ENCODE peak calls at places on chromosome 1, in six cellular contexts. E is left cardiac atrium; M is astrocyte of the spinal cord; T is frontal cortex; Z is HEK293T; U is activated T-helper 1 cell treated with anti-CD3 and anti-CD28 coated beads, Interleukin-12 subunit alpha, Interleukin-12 subunit beta, Interleukin-2, Interleukin-4 antibody, amounts not matched to agents 30 ng/mL and 10 ng/mL and 1 ng/mL, durations not matched to agents 14 hours and 24 hours and 36 hours. F is an unnamed sample.

GRCh38 chr1:25562101-25562927 is 18.9 kb downstream of the LDLRAP1 start:
- DNase-seq in E (no peak), M (no peak), T (no peak), Z (no peak), U (peak; percentile 52), F (no peak)

GRCh38 chr1:3457910-3458621 is 3.6 kb downstream of the ARHGEF16 start:
- DNase-seq in E (no peak), M (no peak), T (no peak), Z (no peak), U (no peak), F (no peak)

GRCh38 chr1:93701619-93702018 is 20.0 kb upstream of the BCAR3 start:
- DNase-seq in E (no peak), M (peak; percentile 98), T (no peak), Z (no peak), U (no peak), F (no peak)

GRCh38 chr1:205664399-205665108 is 15.8 kb downstream of the SLC45A3 start:
- DNase-seq in E (no peak), M (no peak), T (no peak), Z (no peak), U (no peak), F (no peak)

GRCh38 chr1:168136709-168137514 is at the start of gene GPR161:
- DNase-seq in E (peak; percentile 60), M (peak; percentile 56), T (no peak), Z (peak; percentile 63), U (no peak), F (no peak)

GRCh38 chr1:27360159-27361043 is 6.4 kb downstream of the MAP3K6 start:
- DNase-seq in E (peak; percentile 58), M (no peak), T (peak; percentile 80), Z (no peak), U (peak; percentile 47), F (no peak)

GRCh38 chr1:78831731-78832360 is 174.7 kb downstream of the ADGRL4 start:
- DNase-seq in E (no peak), M (peak; percentile 94), T (no peak), Z (no peak), U (no peak), F (no peak)

GRCh38 chr1:38677311-38677710 is 182.3 kb downstream of the RRAGC start:
- DNase-seq in E (no peak), M (no peak), T (no peak), Z (no peak), U (no peak), F (no peak)

GRCh38 chr1:11355594-11356467 is 82.8 kb downstream of the UBIAD1 start:
- DNase-seq in E (no peak), M (no peak), T (peak; percentile 71), Z (no peak), U (no peak), F (no peak)

F was measured in D721Med.